ENCODE peak calls at places on chromosomes 4 and X, in seven cellular contexts. One of them, this sample, is unnamed. For H3K4me1, the result is how much of the 10 kb centered on the place peaks cover.

GRCh38 chrX:109533631-109534030 is 3.0 kb upstream of the NXT2 start:
- DNase-seq in HCT116: no peak
- DNase-seq in GM23248: peak
- DNase-seq in neural progenitor cell: no peak
- DNase-seq in OCI-LY7: peak
- DNase-seq in hepatocyte: no peak
- DNase-seq in GM23338: no peak
- DNase-seq in this sample: peak

GRCh38 chr4:53855886-53856260 is 208.5 kb downstream of the CHIC2 start:
- DNase-seq in hepatocyte: no peak
- DNase-seq in GM23248: peak
- DNase-seq in neural progenitor cell: no peak
- DNase-seq in GM23338: no peak
- DNase-seq in OCI-LY7: no peak
- DNase-seq in HCT116: no peak
- DNase-seq in this sample: peak

GRCh38 chr4:77047037-77047436 is 28.8 kb downstream of the CCNI start:
- DNase-seq in GM23248: peak
- DNase-seq in HCT116: no peak
- DNase-seq in OCI-LY7: peak
- DNase-seq in neural progenitor cell: peak
- DNase-seq in GM23338: peak
- DNase-seq in hepatocyte: peak
- DNase-seq in this sample: peak

GRCh38 chrX:137567474-137568232 is 1.7 kb downstream of the ZIC3 start:
- DNase-seq in GM23248: peak
- DNase-seq in hepatocyte: no peak
- DNase-seq in HCT116: no peak
- DNase-seq in GM23338: peak
- DNase-seq in OCI-LY7: no peak
- DNase-seq in neural progenitor cell: peak
- DNase-seq in this sample: no peak

GRCh38 chr4:182245541-182246245 is 2.5 kb downstream of the TENM3 start:
- DNase-seq in hepatocyte: peak
- DNase-seq in OCI-LY7: no peak
- DNase-seq in HCT116: no peak
- DNase-seq in neural progenitor cell: peak
- DNase-seq in GM23338: no peak
- DNase-seq in GM23248: peak
- DNase-seq in this sample: no peak

GRCh38 chrX:107825698-107826285 is at the start of gene MID2:
- DNase-seq in GM23338: peak
- DNase-seq in HCT116: peak
- DNase-seq in GM23248: peak
- DNase-seq in OCI-LY7: no peak
- DNase-seq in neural progenitor cell: peak
- DNase-seq in hepatocyte: peak
- DNase-seq in this sample: peak

GRCh38 chr4:106914223-106914622 is 121.9 kb downstream of the DKK2 start:
- DNase-seq in GM23338: no peak
- DNase-seq in OCI-LY7: no peak
- DNase-seq in GM23248: peak
- DNase-seq in HCT116: no peak
- DNase-seq in hepatocyte: no peak
- DNase-seq in neural progenitor cell: no peak
- DNase-seq in this sample: no peak

GRCh38 chr4:183987987-183988392 is 82.9 kb downstream of the STOX2 start:
- DNase-seq in HCT116: peak
- DNase-seq in OCI-LY7: no peak
- DNase-seq in hepatocyte: peak
- DNase-seq in GM23248: peak
- DNase-seq in GM23338: peak
- DNase-seq in neural progenitor cell: peak
- DNase-seq in this sample: peak

GRCh38 chr4:42750091-42750490 is 93.2 kb upstream of the ATP8A1 start:
- DNase-seq in hepatocyte: peak
- DNase-seq in GM23248: no peak
- DNase-seq in OCI-LY7: peak
- DNase-seq in GM23338: peak
- DNase-seq in HCT116: no peak
- DNase-seq in neural progenitor cell: no peak
- DNase-seq in this sample: peak

GRCh38 chrX:140141444-140142029 is 176.2 kb upstream of the CXorf66 start:
- DNase-seq in neural progenitor cell: peak
- DNase-seq in HCT116: peak
- DNase-seq in hepatocyte: peak
- DNase-seq in GM23338: peak
- DNase-seq in GM23248: peak
- DNase-seq in OCI-LY7: peak
- DNase-seq in this sample: peak

GRCh38 chr4:131427000-131427399 is 1722.1 kb upstream of the PCDH10 start:
- DNase-seq in GM23248: no peak
- DNase-seq in HCT116: no peak
- DNase-seq in OCI-LY7: no peak
- DNase-seq in hepatocyte: no peak
- DNase-seq in neural progenitor cell: no peak
- DNase-seq in GM23338: peak
- DNase-seq in this sample: no peak

GRCh38 chr4:84672177-84672576 is 89.2 kb downstream of the CDS1 start:
- DNase-seq in GM23248: no peak
- DNase-seq in OCI-LY7: no peak
- DNase-seq in hepatocyte: no peak
- DNase-seq in HCT116: no peak
- DNase-seq in neural progenitor cell: no peak
- DNase-seq in GM23338: no peak
- DNase-seq in this sample: no peak

GRCh38 chrX:48511561-48511960 is 2.8 kb downstream of the PORCN start:
- DNase-seq in OCI-LY7: no peak
- DNase-seq in HCT116: no peak
- DNase-seq in neural progenitor cell: peak
- DNase-seq in GM23248: peak
- DNase-seq in hepatocyte: no peak
- DNase-seq in GM23338: peak
- DNase-seq in this sample: peak

GRCh38 chr4:121711263-121712000 is 14.7 kb upstream of the ANXA5 start:
- DNase-seq in GM23338: peak
- DNase-seq in neural progenitor cell: peak
- DNase-seq in hepatocyte: peak
- DNase-seq in HCT116: peak
- DNase-seq in GM23248: peak
- DNase-seq in OCI-LY7: no peak
- DNase-seq in this sample: peak

GRCh38 chr4:17807446-17807845 is 3.1 kb downstream of the DCAF16 start:
- DNase-seq in hepatocyte: no peak
- DNase-seq in OCI-LY7: no peak
- DNase-seq in GM23248: peak
- DNase-seq in neural progenitor cell: no peak
- DNase-seq in GM23338: no peak
- DNase-seq in HCT116: no peak
- DNase-seq in this sample: no peak

GRCh38 chr4:62014982-62015739 is 815.0 kb downstream of the ADGRL3 start:
- DNase-seq in hepatocyte: no peak
- DNase-seq in neural progenitor cell: no peak
- DNase-seq in HCT116: no peak
- DNase-seq in OCI-LY7: no peak
- DNase-seq in GM23248: no peak
- DNase-seq in GM23338: no peak
- DNase-seq in this sample: peak

GRCh38 chr4:23934223-23934622 is 44.4 kb upstream of the PPARGC1A start:
- DNase-seq in hepatocyte: no peak
- DNase-seq in GM23248: no peak
- DNase-seq in OCI-LY7: no peak
- DNase-seq in GM23338: peak
- DNase-seq in neural progenitor cell: peak
- DNase-seq in HCT116: no peak
- DNase-seq in this sample: no peak

GRCh38 chrX:94454159-94454558 is 780.2 kb downstream of the FAM133A start:
- DNase-seq in GM23248: no peak
- DNase-seq in neural progenitor cell: peak
- DNase-seq in hepatocyte: no peak
- DNase-seq in HCT116: no peak
- DNase-seq in GM23338: peak
- DNase-seq in OCI-LY7: no peak
- DNase-seq in this sample: no peak

GRCh38 chr4:141455651-141456050 is 180.7 kb upstream of the IL15 start:
- DNase-seq in hepatocyte: no peak
- DNase-seq in HCT116: no peak
- DNase-seq in neural progenitor cell: no peak
- DNase-seq in GM23338: no peak
- DNase-seq in OCI-LY7: no peak
- DNase-seq in GM23248: peak
- DNase-seq in this sample: no peak

GRCh38 chr4:93444860-93445259 is 383.7 kb upstream of the ATOH1 start:
- DNase-seq in hepatocyte: no peak
- DNase-seq in GM23338: peak
- DNase-seq in neural progenitor cell: no peak
- DNase-seq in HCT116: no peak
- DNase-seq in OCI-LY7: no peak
- DNase-seq in GM23248: no peak
- DNase-seq in this sample: no peak

GRCh38 chr4:83644677-83645639 is 109.0 kb downstream of the GPAT3 start:
- DNase-seq in OCI-LY7: peak
- DNase-seq in HCT116: peak
- DNase-seq in neural progenitor cell: peak
- DNase-seq in hepatocyte: peak
- DNase-seq in GM23248: peak
- DNase-seq in GM23338: peak
- DNase-seq in this sample: peak

GRCh38 chr4:71120831-71121524 is 127.5 kb downstream of the DCK start:
- DNase-seq in HCT116: no peak
- DNase-seq in OCI-LY7: no peak
- DNase-seq in GM23248: no peak
- DNase-seq in neural progenitor cell: no peak
- DNase-seq in GM23338: no peak
- DNase-seq in hepatocyte: no peak
- DNase-seq in this sample: no peak

GRCh38 chr4:8538703-8539567 is 41.3 kb upstream of the GPR78 start:
- DNase-seq in GM23338: no peak
- DNase-seq in hepatocyte: no peak
- DNase-seq in GM23248: peak
- DNase-seq in neural progenitor cell: no peak
- DNase-seq in OCI-LY7: no peak
- DNase-seq in HCT116: peak
- DNase-seq in this sample: peak

GRCh38 chr4:8539661-8540060 is 40.5 kb upstream of the GPR78 start:
- DNase-seq in OCI-LY7: no peak
- DNase-seq in neural progenitor cell: no peak
- DNase-seq in GM23248: no peak
- DNase-seq in GM23338: no peak
- DNase-seq in HCT116: no peak
- DNase-seq in hepatocyte: no peak
- DNase-seq in this sample: no peak

GRCh38 chr4:8536467-8536866 is 43.7 kb upstream of the GPR78 start:
- DNase-seq in HCT116: no peak
- DNase-seq in GM23248: no peak
- DNase-seq in hepatocyte: no peak
- DNase-seq in OCI-LY7: no peak
- DNase-seq in GM23338: no peak
- DNase-seq in neural progenitor cell: no peak
- DNase-seq in this sample: no peak

GRCh38 chr4:8537041-8537461 is 43.1 kb upstream of the GPR78 start:
- DNase-seq in hepatocyte: peak
- DNase-seq in HCT116: peak
- DNase-seq in neural progenitor cell: no peak
- DNase-seq in GM23338: no peak
- DNase-seq in GM23248: peak
- DNase-seq in OCI-LY7: no peak
- DNase-seq in this sample: peak

GRCh38 chr4:8538076-8538702 is 42.0 kb upstream of the GPR78 start:
- DNase-seq in OCI-LY7: no peak
- DNase-seq in GM23248: no peak
- DNase-seq in hepatocyte: no peak
- DNase-seq in neural progenitor cell: no peak
- DNase-seq in HCT116: no peak
- DNase-seq in GM23338: no peak
- DNase-seq in this sample: no peak
- H3K4me1 ChIP-seq in OCI-LY7: under half
- H3K4me1 ChIP-seq in GM23248: under half
- H3K4me1 ChIP-seq in hepatocyte: under half
- H3K4me1 ChIP-seq in neural progenitor cell: under half
- H3K4me1 ChIP-seq in HCT116: half or more
- H3K4me1 ChIP-seq in GM23338: under half
- H3K4me1 ChIP-seq in this sample: half or more

DNA sequence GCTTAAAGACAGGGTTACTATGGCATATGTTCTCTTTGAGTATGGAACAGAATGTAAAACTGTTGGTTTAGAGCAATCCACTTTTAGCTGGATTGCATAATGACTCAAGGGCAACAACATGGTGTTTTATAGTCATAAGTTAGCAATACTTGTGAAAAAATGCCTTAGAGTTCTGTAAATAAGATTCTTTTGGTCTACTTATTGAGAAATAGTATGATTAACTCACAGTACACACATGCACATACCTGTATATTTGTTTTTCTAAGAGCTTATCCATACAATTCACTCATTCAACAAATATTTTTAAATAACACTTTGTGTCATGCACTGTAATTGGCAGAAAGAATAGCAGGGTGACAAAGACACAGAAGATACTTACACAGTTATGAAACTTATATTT is 1415.5 kb downstream of the PCDH7 start:
- DNase-seq in HCT116: no peak
- DNase-seq in GM23338: no peak
- DNase-seq in neural progenitor cell: no peak
- DNase-seq in hepatocyte: no peak
- DNase-seq in GM23248: no peak
- DNase-seq in OCI-LY7: no peak
- DNase-seq in this sample: peak
- TF ChIP-seq EZH2phosphoT487 in HCT116: no peak
- TF ChIP-seq EZH2phosphoT487 in GM23338: no peak
- TF ChIP-seq EZH2phosphoT487 in neural progenitor cell: no peak
- TF ChIP-seq EZH2phosphoT487 in hepatocyte: no peak
- TF ChIP-seq EZH2phosphoT487 in GM23248: no peak
- TF ChIP-seq EZH2phosphoT487 in OCI-LY7: no peak
- TF ChIP-seq EZH2phosphoT487 in this sample: no peak

GRCh38 chr4:94507708-94508107 is 56.0 kb downstream of the PDLIM5 start:
- DNase-seq in GM23248: peak
- DNase-seq in neural progenitor cell: no peak
- DNase-seq in OCI-LY7: no peak
- DNase-seq in hepatocyte: peak
- DNase-seq in GM23338: no peak
- DNase-seq in HCT116: peak
- DNase-seq in this sample: peak
- H3K27ac ChIP-seq in GM23248: peak
- H3K27ac ChIP-seq in neural progenitor cell: no peak
- H3K27ac ChIP-seq in OCI-LY7: no peak
- H3K27ac ChIP-seq in hepatocyte: peak
- H3K27ac ChIP-seq in GM23338: no peak
- H3K27ac ChIP-seq in HCT116: peak
- H3K27ac ChIP-seq in this sample: peak

DNA sequence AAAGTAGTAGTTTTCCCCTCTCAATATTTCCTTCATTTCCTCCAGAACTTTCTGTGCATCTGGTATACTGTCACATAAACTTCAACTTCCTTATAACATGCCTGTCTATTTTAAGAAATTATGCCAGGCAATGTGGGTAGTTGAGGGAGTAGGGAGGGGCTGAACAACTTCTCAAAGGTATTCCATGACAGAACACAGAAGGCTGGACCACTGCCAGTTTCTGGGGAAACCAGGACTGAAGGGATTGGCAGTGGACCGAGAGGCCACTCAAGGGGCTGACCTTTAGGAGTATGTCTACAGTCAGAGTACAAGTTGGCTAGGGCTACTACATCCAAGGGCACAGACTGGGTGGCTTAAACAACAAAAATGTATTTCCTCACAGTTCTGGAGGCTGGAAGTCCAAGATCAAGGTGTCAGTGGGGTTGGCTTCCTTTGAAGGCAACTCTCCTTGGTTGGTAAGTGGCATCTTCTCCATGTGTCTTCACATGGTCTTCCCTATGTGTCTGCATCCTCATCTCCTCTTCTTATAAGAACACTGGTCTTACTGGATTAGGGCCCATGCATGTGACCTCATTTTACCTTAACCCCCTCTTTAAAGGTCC is 6.9 kb downstream of the SH3RF1 start:
- DNase-seq in OCI-LY7: no peak
- DNase-seq in HCT116: no peak
- DNase-seq in neural progenitor cell: no peak
- DNase-seq in GM23338: no peak
- DNase-seq in hepatocyte: no peak
- DNase-seq in GM23248: no peak
- DNase-seq in this sample: no peak
- H3K4me1 ChIP-seq in OCI-LY7: under half
- H3K4me1 ChIP-seq in HCT116: half or more
- H3K4me1 ChIP-seq in neural progenitor cell: half or more
- H3K4me1 ChIP-seq in GM23338: half or more
- H3K4me1 ChIP-seq in hepatocyte: under half
- H3K4me1 ChIP-seq in GM23248: half or more
- H3K4me1 ChIP-seq in this sample: under half